ENCODE peak calls at places on chromosomes 12 and 14, in five cellular contexts. N is HepG2, Y is K562, H is H1, W is GM12878. C is an unnamed sample.

GRCh38 chr14:61640158-61640833 is 55.0 kb upstream of the HIF1A start:
- DNase-seq in Y (no peak), H (no peak), W (no peak), N (no peak), C (no peak)

GRCh38 chr12:46342562-46343033 is 30.0 kb downstream of the SLC38A2 start:
- DNase-seq in W (no peak), H (no peak), N (peak), Y (no peak), C (peak)

GRCh38 chr12:10362828-10363664 is 26.8 kb downstream of the KLRK1 start:
- DNase-seq in N (no peak), H (no peak), Y (no peak), W (peak), C (no peak)

GRCh38 chr14:101119830-101120571 is 216.5 kb upstream of the RTL1 start:
- DNase-seq in Y (no peak), W (no peak), H (no peak), N (no peak), C (no peak)

GRCh38 chr14:46651526-46652144 is at the start of gene RPL10L:
- DNase-seq in N (no peak), H (peak), Y (peak), W (no peak), C (no peak)

GRCh38 chr14:68719634-68720384 is 73.1 kb downstream of the ZFP36L1 start:
- DNase-seq in H (no peak), W (no peak), Y (peak), N (no peak), C (no peak)

GRCh38 chr12:52518574-52519469 is 1.4 kb downstream of the KRT5 start:
- DNase-seq in W (no peak), Y (no peak), H (no peak), N (no peak), C (no peak)

GRCh38 chr14:23357261-23357660 is 4.6 kb upstream of the SLC22A17 start:
- DNase-seq in N (no peak), Y (no peak), H (no peak), W (no peak), C (no peak)

GRCh38 chr14:27390130-27390529 is 792.3 kb upstream of the NOVA1 start:
- DNase-seq in Y (no peak), W (no peak), H (no peak), N (no peak), C (no peak)

GRCh38 chr12:13661005-13661887 is 320.2 kb downstream of the GRIN2B start:
- DNase-seq in H (peak), W (peak), N (peak), Y (peak), C (peak)

GRCh38 chr12:19994970-19995369 is 373.4 kb upstream of the PDE3A start:
- DNase-seq in N (no peak), Y (no peak), H (no peak), W (no peak), C (no peak)

GRCh38 chr12:128657378-128657777 is 166.4 kb downstream of the SLC15A4 start:
- DNase-seq in Y (no peak), H (no peak), N (no peak), W (no peak), C (no peak)

GRCh38 chr12:51295651-51296050 is 25.4 kb upstream of the SMAGP start:
- DNase-seq in W (no peak), Y (no peak), N (no peak), H (no peak), C (no peak)

GRCh38 chr14:103562135-103562384 is 397 bp downstream of the BAG5 start:
- DNase-seq in W (no peak), H (no peak), Y (no peak), N (no peak), C (no peak)

GRCh38 chr12:100955139-100955538 is 160.6 kb downstream of the ANO4 start:
- DNase-seq in N (peak), H (no peak), Y (no peak), W (no peak), C (no peak)

GRCh38 chr14:65631040-65631439 is 218.5 kb downstream of the FUT8 start:
- DNase-seq in H (no peak), N (no peak), Y (no peak), W (peak), C (no peak)

GRCh38 chr12:10190558-10191388 is 11.9 kb downstream of the TMEM52B start:
- DNase-seq in H (no peak), W (no peak), Y (peak), N (peak), C (peak)

GRCh38 chr14:88995437-88996198 is 171.2 kb downstream of the TTC8 start:
- DNase-seq in W (no peak), Y (no peak), H (no peak), N (no peak), C (no peak)
- TF ChIP-seq SP1 in W (no peak), Y (no peak), H (no peak), N (no peak), C (no peak)

DNA sequence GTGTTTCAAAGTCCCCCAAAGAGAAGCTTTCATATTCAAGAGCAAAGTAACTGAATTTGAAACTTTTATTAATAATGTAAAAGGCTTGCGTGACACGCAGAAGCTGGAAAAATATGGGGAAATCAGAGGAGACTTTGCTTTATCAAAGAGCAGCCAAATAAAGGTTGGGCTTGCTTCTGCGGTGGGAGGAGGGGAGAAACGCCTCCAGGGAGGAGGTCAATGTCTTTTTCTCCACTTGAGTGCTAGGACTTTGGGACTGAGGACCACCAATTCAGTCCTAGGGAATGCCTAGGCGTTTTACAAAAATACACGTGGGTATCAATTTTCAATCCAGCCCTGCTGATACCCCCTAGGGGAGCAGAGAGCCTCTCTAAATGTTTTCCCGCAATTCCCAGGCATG is 60.9 kb upstream of the FZD10 start:
- DNase-seq in N (no peak), W (no peak), Y (no peak), H (no peak), C (no peak)
- H2AFZ ChIP-seq in N (no peak), W (no peak), Y (no peak), H (no peak), C (no peak)

GRCh38 chr14:50218501-50218900 is 12.9 kb downstream of the SOS2 start:
- DNase-seq in Y (no peak), H (no peak), W (no peak), N (no peak), C (no peak)
- TF ChIP-seq SP1 in Y (no peak), H (no peak), W (no peak), N (no peak), C (no peak)

GRCh38 chr14:59041308-59041707 is 147.2 kb upstream of the DAAM1 start:
- DNase-seq in Y (no peak), H (no peak), N (no peak), W (no peak), C (no peak)

GRCh38 chr14:59038746-59039145 is 149.7 kb upstream of the DAAM1 start:
- DNase-seq in Y (no peak), W (no peak), H (no peak), N (no peak), C (no peak)

GRCh38 chr14:59036134-59036533 is 152.3 kb upstream of the DAAM1 start:
- DNase-seq in H (no peak), W (no peak), N (no peak), Y (no peak), C (no peak)

GRCh38 chr14:59037086-59037485 is 151.4 kb upstream of the DAAM1 start:
- DNase-seq in Y (no peak), H (no peak), N (no peak), W (no peak), C (no peak)

DNA sequence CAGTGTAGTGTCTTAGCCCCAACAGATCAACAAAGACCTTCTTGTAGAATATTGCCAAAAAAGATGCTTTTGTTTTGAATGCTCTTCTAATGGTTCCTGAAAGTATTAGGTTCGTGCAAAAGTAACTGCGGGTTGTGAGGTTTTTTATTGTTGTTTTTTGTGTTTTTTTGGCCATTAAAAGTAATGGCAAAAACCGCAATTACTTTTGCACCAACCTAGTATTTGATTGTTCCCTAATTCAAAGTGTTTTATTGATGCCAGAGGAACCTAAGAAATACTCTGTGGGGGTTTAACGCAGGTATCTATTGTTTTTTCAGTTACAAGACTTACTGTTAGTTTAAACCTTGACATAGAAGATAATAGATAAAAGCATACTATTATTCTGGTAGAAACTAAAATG is 150.8 kb upstream of the DAAM1 start:
- DNase-seq in N (no peak), W (no peak), Y (no peak), H (no peak), C (no peak)
- H2AFZ ChIP-seq in N (no peak), W (no peak), Y (no peak), H (no peak), C (no peak)

GRCh38 chr14:75361751-75362433 is 65.9 kb upstream of the JDP2 start:
- DNase-seq in H (no peak), N (no peak), Y (no peak), W (no peak), C (no peak)
- TF ChIP-seq SP1 in H (no peak), N (no peak), Y (no peak), W (no peak), C (no peak)

DNA sequence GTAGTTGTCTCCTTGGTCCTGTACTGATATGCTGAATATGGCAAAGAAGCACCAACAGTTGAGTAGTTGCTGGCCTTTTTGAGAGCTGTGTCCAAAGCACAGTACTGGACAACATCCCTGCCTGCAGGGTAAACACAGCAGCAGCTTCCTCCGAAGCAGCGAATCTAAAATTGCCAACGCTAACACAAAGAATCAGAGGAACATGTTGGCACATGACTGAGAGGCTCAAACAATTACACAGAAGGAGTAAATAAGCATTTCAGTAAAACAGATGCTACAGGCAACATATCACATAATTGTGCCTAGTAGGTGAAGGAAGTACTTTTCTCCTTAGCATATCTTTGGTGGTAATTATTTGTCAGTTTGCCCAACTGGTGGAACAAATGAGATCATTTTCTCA is 52.1 kb downstream of the KICS2 start:
- DNase-seq in H (no peak), N (no peak), W (no peak), Y (no peak), C (no peak)
- H2AFZ ChIP-seq in H (no peak), N (no peak), W (no peak), Y (no peak), C (no peak)

DNA sequence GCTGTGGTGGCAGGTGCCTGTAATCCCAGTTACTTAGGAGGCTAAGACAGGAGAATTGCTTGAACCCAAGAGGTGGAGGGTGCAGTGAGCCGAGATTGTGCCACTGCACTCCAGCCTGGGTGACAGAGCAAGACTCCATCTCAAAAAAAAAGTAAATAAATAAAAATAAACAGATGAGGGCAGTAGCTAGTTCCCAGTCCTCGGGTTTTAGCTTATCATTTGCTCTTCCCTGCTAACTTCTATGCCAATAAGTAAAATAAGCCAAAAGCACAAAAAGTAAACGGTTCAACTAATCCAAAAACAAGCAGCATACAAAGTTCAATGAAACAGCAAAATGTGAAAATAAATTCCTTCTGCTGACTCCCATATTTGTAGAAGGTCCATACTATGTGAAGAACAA is 133.0 kb upstream of the TMCC3 start:
- DNase-seq in H (no peak), N (no peak), Y (no peak), W (no peak), C (no peak)
- TF ChIP-seq SP1 in H (no peak), N (no peak), Y (no peak), W (no peak), C (no peak)

DNA sequence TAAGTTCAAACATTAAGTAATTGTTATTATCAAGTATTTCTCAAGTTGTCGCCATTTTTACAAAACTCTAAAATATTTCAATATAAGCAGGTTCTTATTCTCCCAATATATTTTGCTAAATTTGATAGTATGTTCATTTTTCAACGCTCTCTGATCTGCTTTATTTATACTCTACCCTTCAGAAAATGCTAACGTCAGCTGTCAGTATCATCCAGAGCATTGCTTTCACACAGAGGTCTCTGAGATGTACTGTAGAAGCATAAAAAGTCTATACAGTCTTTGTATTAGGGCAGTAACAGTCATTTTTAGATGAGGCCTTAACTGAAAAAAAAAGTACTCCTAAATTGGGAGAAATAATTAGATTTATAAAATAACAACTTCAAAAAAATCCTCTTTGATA is 533.1 kb upstream of the LRFN5 start:
- DNase-seq in W (no peak), H (no peak), N (no peak), Y (no peak), C (no peak)
- H2AFZ ChIP-seq in W (no peak), H (no peak), N (no peak), Y (no peak), C (no peak)